ENCODE peak calls at places on chromosomes 7 and 10, in ten cellular contexts. G is Peyer's patch, U is thoracic aorta, J is spleen, E is fibroblast of the aortic adventitia, F is cardiac muscle cell, P is astrocyte of the spinal cord, R is tibial artery, I is fibroblast of lung, W is body of pancreas. X is an unnamed sample.

GRCh38 chr10:32384185-32384584 is 37.2 kb upstream of the EPC1 start:
- DNase-seq in G (no peak), U (no peak), W (no peak), F (no peak), I (no peak), E (no peak), J (no peak), P (no peak), R (no peak), X (no peak)

GRCh38 chr7:76129366-76129765 is 72.3 kb upstream of the SRRM3 start:
- DNase-seq in P (no peak), E (peak), W (no peak), U (no peak), J (no peak), G (no peak), F (peak), I (no peak), R (no peak), X (no peak)

GRCh38 chr10:30573714-30574422 is 55.7 kb downstream of the LYZL2 start:
- DNase-seq in R (no peak), W (no peak), G (no peak), P (no peak), J (no peak), F (no peak), U (no peak), E (no peak), I (no peak), X (no peak)

GRCh38 chr10:760622-761021 is 71.2 kb upstream of the DIP2C start:
- DNase-seq in W (no peak), G (no peak), P (no peak), F (no peak), J (no peak), R (no peak), I (no peak), U (no peak), E (no peak), X (no peak)

GRCh38 chr10:126571203-126571602 is 99.3 kb downstream of the C10orf90 start:
- DNase-seq in W (peak), J (no peak), E (no peak), G (no peak), F (no peak), P (no peak), I (no peak), U (no peak), R (no peak), X (peak)

GRCh38 chr7:22557167-22557566 is 57.2 kb upstream of the STEAP1B start:
- DNase-seq in U (no peak), F (no peak), J (no peak), G (no peak), I (no peak), W (no peak), R (no peak), P (no peak), E (no peak), X (no peak)

GRCh38 chr10:60384006-60384405 is 5.7 kb downstream of the ANK3 start:
- DNase-seq in I (peak), G (no peak), R (no peak), J (no peak), F (peak), W (no peak), P (peak), U (no peak), E (peak), X (no peak)

GRCh38 chr7:132548489-132549078 is 27.7 kb downstream of the PLXNA4 start:
- DNase-seq in I (peak), U (no peak), F (peak), W (no peak), P (peak), J (no peak), G (no peak), E (peak), R (no peak), X (no peak)

GRCh38 chr7:14432936-14433335 is 443.5 kb upstream of the ETV1 start:
- DNase-seq in J (no peak), E (no peak), W (no peak), I (no peak), G (no peak), U (no peak), R (no peak), F (no peak), P (no peak), X (no peak)

GRCh38 chr7:54664235-54665228 is 94.5 kb downstream of the SEC61G start:
- DNase-seq in F (peak), E (peak), U (no peak), G (no peak), J (no peak), I (no peak), W (peak), P (peak), R (no peak), X (peak)

GRCh38 chr10:1188556-1189135 is 132.5 kb downstream of the WDR37 start:
- DNase-seq in F (no peak), U (no peak), G (no peak), J (no peak), I (no peak), E (no peak), P (no peak), R (peak), W (no peak), X (no peak)

GRCh38 chr10:112383325-112383724 is 9.4 kb downstream of the ACSL5 start:
- DNase-seq in R (no peak), P (peak), F (peak), W (no peak), G (no peak), E (peak), U (no peak), I (peak), J (no peak), X (no peak)

GRCh38 chr7:106693659-106694353 is 32.8 kb upstream of the CCDC71L start:
- DNase-seq in U (no peak), E (no peak), F (no peak), J (no peak), I (no peak), W (no peak), P (peak), R (no peak), G (no peak), X (no peak)

GRCh38 chr7:129825005-129825553 is 127.7 kb downstream of the UBE2H start:
- DNase-seq in R (peak), P (peak), I (peak), J (peak), W (peak), E (peak), U (no peak), F (peak), G (peak), X (peak)

GRCh38 chr10:117300671-117301070 is 59.8 kb downstream of the SLC18A2 start:
- DNase-seq in E (no peak), R (no peak), W (no peak), F (no peak), P (no peak), J (no peak), U (no peak), I (no peak), G (no peak), X (no peak)

GRCh38 chr10:92640110-92640509 is 47.2 kb downstream of the KIF11 start:
- DNase-seq in U (no peak), P (peak), R (no peak), J (no peak), W (no peak), G (no peak), E (peak), I (peak), F (peak), X (no peak)

GRCh38 chr10:78875932-78876331 is 192.8 kb upstream of the ZMIZ1 start:
- DNase-seq in G (no peak), R (no peak), J (no peak), U (no peak), E (no peak), F (no peak), W (no peak), I (no peak), P (no peak), X (no peak)

GRCh38 chr7:22329816-22330524 is 27.0 kb downstream of the RAPGEF5 start:
- DNase-seq in R (no peak), E (no peak), W (no peak), U (no peak), P (no peak), I (no peak), J (no peak), F (no peak), G (no peak), X (no peak)

GRCh38 chr10:72083234-72084093 is 4.9 kb downstream of the SPOCK2 start:
- DNase-seq in R (no peak), F (no peak), I (no peak), U (no peak), G (no peak), J (no peak), P (no peak), W (no peak), E (no peak), X (no peak)

GRCh38 chr10:77497748-77498147 is 139.9 kb downstream of the KCNMA1 start:
- DNase-seq in E (no peak), R (peak), G (no peak), I (no peak), F (no peak), U (no peak), J (no peak), P (no peak), W (no peak), X (peak)

GRCh38 chr7:55250313-55250712 is 114.8 kb upstream of the LANCL2 start:
- DNase-seq in W (peak), J (no peak), G (no peak), R (no peak), F (peak), E (no peak), P (no peak), U (no peak), I (no peak), X (peak)

GRCh38 chr10:132064082-132064755 is 1.5 kb upstream of the JAKMIP3 start:
- DNase-seq in R (no peak), W (no peak), P (no peak), G (no peak), J (no peak), F (no peak), U (no peak), I (no peak), E (no peak), X (no peak)

GRCh38 chr7:149732111-149732561 is 41.3 kb downstream of the ZNF467 start:
- DNase-seq in F (no peak), G (no peak), R (peak), E (no peak), U (no peak), W (no peak), J (peak), I (no peak), P (no peak), X (no peak)

GRCh38 chr7:10181996-10182395 is 791.7 kb upstream of the PHF14 start:
- DNase-seq in E (no peak), P (no peak), J (no peak), W (no peak), R (no peak), I (no peak), U (no peak), G (no peak), F (no peak), X (no peak)

GRCh38 chr7:79398145-79398749 is 55.2 kb downstream of the MAGI2 start:
- DNase-seq in I (peak), J (no peak), G (no peak), U (no peak), E (peak), F (no peak), W (no peak), P (no peak), R (no peak), X (no peak)

GRCh38 chr10:4677296-4678021 is 148.5 kb upstream of the AKR1E2 start:
- DNase-seq in I (peak), J (no peak), E (peak), W (no peak), R (no peak), G (no peak), U (no peak), F (peak), P (peak), X (no peak)

GRCh38 chr7:91112902-91113321 is 151.3 kb upstream of the FZD1 start:
- DNase-seq in R (no peak), W (no peak), J (no peak), P (peak), U (no peak), F (peak), E (peak), G (no peak), I (peak), X (no peak)

GRCh38 chr7:40680657-40681056 is 545.9 kb downstream of the SUGCT start:
- DNase-seq in W (no peak), F (peak), U (no peak), J (no peak), G (no peak), E (peak), I (no peak), R (no peak), P (peak), X (peak)

GRCh38 chr10:29495366-29495765 is 139.4 kb downstream of the SVIL start:
- DNase-seq in U (no peak), I (no peak), R (no peak), P (no peak), J (no peak), W (no peak), E (no peak), F (no peak), G (no peak), X (no peak)

GRCh38 chr7:134174797-134175261 is 47.7 kb downstream of the LRGUK start:
- DNase-seq in E (peak), I (peak), F (peak), U (no peak), R (no peak), J (no peak), G (no peak), W (no peak), P (peak), X (no peak)

GRCh38 chr7:158374586-158374985 is 213.0 kb downstream of the PTPRN2 start:
- DNase-seq in I (no peak), F (peak), U (no peak), R (no peak), G (no peak), W (no peak), J (no peak), E (no peak), P (peak), X (no peak)

GRCh38 chr10:133318494-133319127 is 9.9 kb downstream of the ZNF511 start:
- DNase-seq in E (peak), R (no peak), I (peak), W (peak), F (peak), G (peak), P (peak), J (peak), U (no peak), X (peak)

GRCh38 chr10:69512901-69513300 is 60.3 kb downstream of the NEUROG3 start:
- DNase-seq in U (no peak), W (no peak), J (no peak), P (no peak), R (no peak), E (peak), I (no peak), F (peak), G (no peak), X (no peak)

GRCh38 chr10:90204956-90205695 is 503.7 kb downstream of the KIF20B start:
- DNase-seq in W (no peak), R (no peak), J (no peak), G (no peak), I (peak), F (peak), P (peak), U (no peak), E (peak), X (no peak)

GRCh38 chr10:2885956-2886296 is 181.4 kb upstream of the PFKP start:
- DNase-seq in U (no peak), P (no peak), I (no peak), R (no peak), F (no peak), J (no peak), E (no peak), W (no peak), G (no peak), X (no peak)

GRCh38 chr7:727806-728460 is 852 bp upstream of the PRKAR1B start:
- DNase-seq in G (no peak), U (no peak), R (no peak), I (no peak), W (no peak), F (peak), E (peak), J (no peak), P (no peak), X (peak)

GRCh38 chr7:99601656-99602310 is 3.7 kb downstream of the TMEM225B start:
- DNase-seq in P (no peak), R (no peak), J (no peak), U (no peak), G (no peak), I (no peak), E (no peak), F (no peak), W (no peak), X (peak)
- TF ChIP-seq CTCF in P (no peak), R (no peak), J (no peak), U (no peak), G (no peak), I (no peak), E (no peak), F (no peak), W (no peak), X (peak)

DNA sequence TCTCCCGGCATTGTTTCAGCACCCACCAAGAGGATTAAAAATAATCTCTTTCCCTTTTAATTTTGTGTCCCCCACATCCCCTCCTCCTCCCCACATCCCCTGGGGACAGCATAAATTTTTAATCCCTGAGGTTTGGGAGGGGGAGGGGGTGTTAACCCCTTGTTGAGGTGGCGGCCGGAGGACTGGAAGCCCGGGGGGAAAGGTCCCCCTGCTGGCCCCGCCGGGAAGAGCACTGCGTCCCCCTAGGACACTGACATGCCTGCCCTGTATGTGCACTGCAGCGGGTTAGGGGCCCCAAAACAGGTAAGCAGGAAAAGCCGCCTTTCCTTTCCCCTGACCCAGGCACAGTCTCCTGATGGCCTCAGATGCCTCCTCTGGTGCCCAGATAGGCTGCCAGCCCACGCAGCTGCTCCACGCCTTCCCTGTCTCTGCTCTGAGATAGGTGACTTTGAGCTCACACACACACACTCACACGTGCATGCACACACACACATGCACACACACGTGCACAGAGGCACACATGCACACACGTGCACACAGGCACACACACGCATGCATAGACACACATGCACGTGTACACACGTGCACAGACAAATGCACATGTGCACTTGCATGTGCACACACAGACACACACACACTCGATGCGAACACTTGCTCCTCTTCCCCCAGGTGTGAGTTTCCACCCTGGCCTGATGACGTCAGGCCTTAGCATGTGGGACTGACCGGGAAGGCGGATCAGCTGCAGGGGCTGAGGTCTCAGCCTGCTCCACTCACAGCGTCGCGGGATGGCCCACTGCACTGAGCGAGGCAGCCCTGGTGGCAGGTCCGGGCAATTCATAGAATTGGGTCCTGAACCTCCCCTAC is 12.3 kb downstream of the CNPY1 start:
- DNase-seq in G (no peak), E (no peak), F (peak), U (no peak), P (no peak), R (no peak), J (peak), W (no peak), I (peak), X (peak)
- TF ChIP-seq CTCF in G (peak), E (peak), F (peak), U (peak), P (peak), R (no peak), J (peak), W (no peak), I (peak), X (peak)

GRCh38 chr10:110505130-110505815 is 7.6 kb downstream of the DUSP5 start:
- DNase-seq in U (no peak), P (peak), R (peak), G (no peak), J (no peak), W (no peak), I (no peak), F (no peak), E (no peak), X (no peak)

GRCh38 chr10:110504111-110504735 is 6.5 kb downstream of the DUSP5 start:
- DNase-seq in I (peak), G (peak), R (peak), E (peak), U (no peak), F (peak), J (no peak), P (peak), W (no peak), X (no peak)

GRCh38 chr10:110502072-110502845 is 4.6 kb downstream of the DUSP5 start:
- DNase-seq in W (no peak), P (peak), R (no peak), U (no peak), E (no peak), F (no peak), I (no peak), G (no peak), J (no peak), X (no peak)

GRCh38 chr10:110502851-110503301 is 5.2 kb downstream of the DUSP5 start:
- DNase-seq in R (peak), E (peak), U (no peak), I (peak), J (no peak), P (peak), W (no peak), G (peak), F (peak), X (no peak)

DNA sequence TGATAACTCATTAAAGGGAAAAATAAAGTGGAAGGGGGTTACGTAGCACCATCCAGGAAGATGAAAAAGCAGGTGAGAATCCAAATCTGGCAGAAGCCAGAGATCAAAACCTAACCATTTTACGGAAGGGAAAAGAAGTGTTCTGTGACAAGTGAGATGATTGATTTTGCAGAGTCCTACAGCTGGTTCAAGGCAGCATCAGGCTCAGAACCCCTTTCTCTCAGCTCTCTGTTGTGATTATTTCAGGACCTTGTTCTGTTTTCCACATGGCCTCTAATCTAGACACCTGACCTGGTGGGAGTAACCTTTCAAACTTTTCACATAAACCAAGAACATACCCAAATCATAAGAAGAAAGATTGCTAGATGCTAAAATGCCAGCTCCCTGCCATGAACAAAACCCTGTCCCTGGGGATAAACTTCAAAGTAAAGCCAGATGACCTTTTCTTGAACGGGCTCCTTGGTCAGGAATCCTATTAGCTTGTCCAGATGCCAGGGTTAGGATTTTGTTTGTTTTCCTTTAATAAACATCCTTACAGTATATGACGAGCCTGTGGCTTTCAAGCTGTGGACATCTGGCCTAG is 5.9 kb downstream of the DUSP5 start:
- DNase-seq in G (no peak), E (no peak), P (no peak), I (no peak), U (no peak), R (no peak), W (no peak), F (no peak), J (no peak), X (no peak)
- TF ChIP-seq CTCF in G (no peak), E (no peak), P (no peak), I (no peak), U (no peak), R (no peak), W (no peak), F (no peak), J (no peak), X (no peak)

GRCh38 chr7:38428040-38428439 is 154.6 kb upstream of the TARP start:
- DNase-seq in F (no peak), G (no peak), U (no peak), P (no peak), W (no peak), J (no peak), R (no peak), E (peak), I (peak), X (no peak)
- TF ChIP-seq CTCF in F (no peak), G (no peak), U (no peak), P (no peak), W (no peak), J (no peak), R (no peak), E (no peak), I (no peak), X (no peak)

GRCh38 chr7:44787762-44788161 is 8.7 kb upstream of the PPIA start:
- DNase-seq in P (no peak), R (no peak), I (no peak), J (no peak), F (no peak), E (no peak), G (no peak), U (no peak), W (no peak), X (no peak)

GRCh38 chr7:44787041-44787440 is 9.4 kb upstream of the PPIA start:
- DNase-seq in E (no peak), P (no peak), W (no peak), U (no peak), F (no peak), J (peak), R (no peak), I (no peak), G (no peak), X (no peak)

GRCh38 chr7:44793919-44794715 is 2.4 kb upstream of the PPIA start:
- DNase-seq in W (no peak), P (no peak), G (no peak), E (no peak), U (no peak), R (no peak), F (no peak), J (no peak), I (no peak), X (no peak)

GRCh38 chr7:44789990-44790389 is 6.5 kb upstream of the PPIA start:
- DNase-seq in G (no peak), U (no peak), F (no peak), J (no peak), R (no peak), W (no peak), E (no peak), P (no peak), I (no peak), X (no peak)

GRCh38 chr7:44791278-44792219 is 4.9 kb upstream of the PPIA start:
- DNase-seq in J (no peak), W (no peak), E (peak), F (peak), U (no peak), R (no peak), I (peak), G (no peak), P (peak), X (no peak)
- TF ChIP-seq CTCF in J (no peak), W (no peak), E (peak), F (peak), U (peak), R (no peak), I (no peak), G (no peak), P (peak), X (no peak)